ENCODE peak calls at places on chromosomes 13 and 19, in four cellular contexts. M, Y, C and A are unnamed samples.

GRCh38 chr13:100394005-100394695 is 194.4 kb downstream of the GGACT start:
- DNase-seq in M (no peak), Y (no peak), C (peak; percentile 92), A (no peak)

GRCh38 chr13:41148421-41149283 is 16.1 kb upstream of the KBTBD6 start:
- DNase-seq in M (no peak), Y (no peak), C (no peak), A (peak; percentile 28)

GRCh38 chr13:100461309-100462035 is 127.1 kb downstream of the GGACT start:
- DNase-seq in M (no peak), Y (no peak), C (peak; percentile 33), A (peak; percentile 51)

GRCh38 chr13:110757296-110757695 is 43.8 kb downstream of the ING1 start:
- DNase-seq in M (peak; percentile 32), Y (peak; percentile 48), C (no peak), A (no peak)

GRCh38 chr13:49214917-49215376 is 5.2 kb upstream of the MLNR start:
- DNase-seq in M (peak; percentile 76), Y (peak; percentile 59), C (peak; percentile 6), A (peak; percentile 60)

GRCh38 chr13:47463726-47464125 is 537.3 kb downstream of the SUCLA2 start:
- DNase-seq in M (peak; percentile 53), Y (no peak), C (peak; percentile 69), A (peak; percentile 57)

GRCh38 chr19:10760268-10760944 is 42.5 kb downstream of the DNM2 start:
- DNase-seq in M (no peak), Y (no peak), C (no peak), A (peak; percentile 48)

GRCh38 chr13:73035660-73036059 is 23.1 kb upstream of the KLF5 start:
- DNase-seq in M (no peak), Y (no peak), C (no peak), A (peak; percentile 59)

GRCh38 chr13:91193358-91193757 is 154.1 kb upstream of the MIR17HG start:
- DNase-seq in M (no peak), Y (no peak), C (no peak), A (no peak)

GRCh38 chr13:91196958-91197357 is 150.5 kb upstream of the MIR17HG start:
- DNase-seq in M (no peak), Y (no peak), C (no peak), A (no peak)

GRCh38 chr13:91200486-91200885 is 147.0 kb upstream of the MIR17HG start:
- DNase-seq in M (no peak), Y (no peak), C (no peak), A (peak; percentile 79)

GRCh38 chr13:91199866-91200265 is 147.6 kb upstream of the MIR17HG start:
- DNase-seq in M (no peak), Y (no peak), C (no peak), A (no peak)

DNA sequence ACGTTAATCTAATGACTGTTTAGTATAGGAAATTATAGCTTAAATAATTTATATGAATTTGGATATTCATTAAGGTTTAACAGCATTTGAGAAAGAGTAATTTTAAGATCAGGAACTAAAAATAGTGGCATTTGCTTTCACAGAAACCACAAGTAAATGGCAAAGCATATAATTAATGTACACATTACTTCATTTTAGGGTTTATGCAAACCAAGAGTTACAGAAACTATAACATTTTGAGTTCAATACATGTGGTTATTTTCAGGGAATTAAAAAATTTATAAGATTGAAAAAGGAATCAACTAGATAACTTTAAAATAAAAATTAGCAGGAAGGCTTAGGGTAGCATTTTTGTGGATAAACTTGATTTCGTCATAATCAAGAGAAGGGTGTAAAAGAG is 151.7 kb upstream of the MIR17HG start:
- DNase-seq in M (no peak), Y (no peak), C (no peak), A (no peak)
- H4K5ac ChIP-seq in M (no peak overlapping the region), Y (no peak overlapping the region), C (no peak overlapping the region), A (no peak overlapping the region)

GRCh38 chr19:7391218-7391670 is 42.5 kb downstream of the ARHGEF18 start:
- DNase-seq in M (no peak), Y (no peak), C (peak; percentile 77), A (no peak)
- H4K5ac ChIP-seq in M (no peak overlapping the region), Y (no peak overlapping the region), C (no peak overlapping the region), A (no peak overlapping the region)

GRCh38 chr13:113364371-113364932 is 522 bp upstream of the GRTP1 start:
- DNase-seq in M (no peak), Y (no peak), C (no peak), A (no peak)
- H4K5ac ChIP-seq in M (no peak overlapping the region), Y (peak overlapping the region; percentile 51), C (no peak overlapping the region), A (no peak overlapping the region)

DNA sequence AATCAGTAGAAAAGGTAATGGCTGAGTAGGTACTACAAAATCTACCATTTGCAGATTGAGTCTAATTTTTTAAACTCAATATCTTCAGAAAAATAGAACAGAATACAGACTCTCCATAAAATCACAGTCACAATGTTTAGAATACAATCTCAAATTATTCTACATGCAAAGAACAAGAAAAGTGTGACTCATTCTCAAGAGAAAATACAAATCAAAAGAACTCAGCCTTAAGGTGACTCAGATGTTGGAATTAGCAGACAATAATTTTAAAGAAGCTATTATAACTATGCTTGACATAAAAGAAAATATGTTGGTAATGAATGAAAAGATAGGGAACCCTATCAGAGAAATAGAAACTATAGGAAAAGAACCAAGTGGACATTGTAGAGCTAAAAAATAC is 78.9 kb downstream of the RXFP2 start:
- DNase-seq in M (no peak), Y (no peak), C (no peak), A (no peak)
- H4K5ac ChIP-seq in M (no peak overlapping the region), Y (no peak overlapping the region), C (no peak overlapping the region), A (no peak overlapping the region)

GRCh38 chr13:43981512-43982301 is 102.0 kb downstream of the LACC1 start:
- DNase-seq in M (no peak), Y (no peak), C (no peak), A (no peak)
- H4K5ac ChIP-seq in M (no peak overlapping the region), Y (no peak overlapping the region), C (no peak overlapping the region), A (no peak overlapping the region)

DNA sequence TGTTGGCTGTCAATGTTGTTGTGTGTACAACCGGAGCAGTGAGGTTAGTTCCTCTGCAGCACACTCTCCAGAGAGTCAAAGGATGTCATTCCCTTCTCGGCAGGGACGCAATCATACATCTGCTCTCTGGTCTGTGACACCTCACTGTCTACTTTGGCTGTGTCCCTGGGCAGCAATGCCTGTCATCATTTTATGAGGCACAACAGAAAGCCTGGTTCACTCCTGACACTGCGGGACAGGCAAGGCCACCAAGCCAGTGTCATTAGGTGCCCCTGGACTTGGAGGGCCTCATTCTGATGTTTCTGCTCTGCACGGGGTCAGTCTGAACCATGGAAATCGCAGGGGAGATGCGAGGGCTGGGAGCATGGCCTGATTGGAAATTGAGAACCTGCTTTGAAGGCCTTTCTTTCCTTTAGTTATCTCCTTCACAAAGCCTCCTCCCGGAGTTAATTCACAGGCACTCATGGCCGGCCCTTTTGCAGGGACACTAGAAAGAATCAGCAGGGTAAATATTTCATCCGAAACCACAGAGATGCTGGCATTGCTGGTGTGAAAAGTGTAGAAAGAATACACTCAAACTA is 284.4 kb downstream of the ZNF536 start:
- DNase-seq in M (no peak), Y (no peak), C (no peak), A (no peak)
- H4K5ac ChIP-seq in M (no peak overlapping the region), Y (no peak overlapping the region), C (no peak overlapping the region), A (no peak overlapping the region)

GRCh38 chr13:106617561-106617960 is 49.6 kb upstream of the ARGLU1 start:
- DNase-seq in M (peak; percentile 48), Y (no peak), C (peak; percentile 39), A (peak; percentile 97)

GRCh38 chr13:106610511-106610910 is 42.6 kb upstream of the ARGLU1 start:
- DNase-seq in M (no peak), Y (no peak), C (peak; percentile 82), A (no peak)

GRCh38 chr13:106609116-106609515 is 41.2 kb upstream of the ARGLU1 start:
- DNase-seq in M (no peak), Y (no peak), C (no peak), A (no peak)

GRCh38 chr13:106616729-106617128 is 48.8 kb upstream of the ARGLU1 start:
- DNase-seq in M (no peak), Y (no peak), C (no peak), A (no peak)

DNA sequence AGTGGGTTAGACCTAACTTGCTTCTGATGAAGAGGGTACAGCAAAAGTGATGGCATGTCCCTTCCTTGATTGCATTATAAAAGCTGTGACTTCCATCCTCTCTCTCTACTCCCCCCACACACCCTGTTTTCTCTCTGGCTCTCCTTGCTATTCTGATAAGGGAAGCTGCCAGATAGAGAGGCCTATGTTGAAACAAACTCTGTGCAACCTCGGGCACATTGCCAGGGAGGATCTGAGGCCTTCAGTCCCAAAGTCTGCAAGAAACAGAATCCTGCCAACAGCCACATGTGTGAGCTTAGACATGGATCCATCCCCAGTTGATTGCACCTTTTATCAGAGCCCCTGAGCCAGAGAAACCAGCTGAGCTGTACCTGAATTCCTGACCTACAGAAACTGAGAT is 44.8 kb upstream of the ARGLU1 start:
- DNase-seq in M (no peak), Y (no peak), C (peak; percentile 59), A (no peak)
- H4K5ac ChIP-seq in M (no peak overlapping the region), Y (no peak overlapping the region), C (no peak overlapping the region), A (no peak overlapping the region)

GRCh38 chr19:18306209-18306902 is 16.5 kb downstream of the LSM4 start:
- DNase-seq in M (no peak), Y (no peak), C (no peak), A (no peak)

GRCh38 chr19:18308948-18309325 is 13.9 kb downstream of the LSM4 start:
- DNase-seq in M (no peak), Y (no peak), C (no peak), A (no peak)

GRCh38 chr19:18309525-18310064 is 13.3 kb downstream of the LSM4 start:
- DNase-seq in M (no peak), Y (no peak), C (no peak), A (no peak)

GRCh38 chr19:18306903-18307681 is 15.8 kb downstream of the LSM4 start:
- DNase-seq in M (no peak), Y (no peak), C (no peak), A (no peak)

GRCh38 chr19:18308051-18308947 is 14.6 kb downstream of the LSM4 start:
- DNase-seq in M (no peak), Y (no peak), C (no peak), A (no peak)
- H4K5ac ChIP-seq in M (no peak overlapping the region), Y (no peak overlapping the region), C (no peak overlapping the region), A (no peak overlapping the region)

GRCh38 chr19:44260343-44260681 is 626 bp downstream of the ZNF233 start:
- DNase-seq in M (no peak), Y (peak; percentile 45), C (no peak), A (peak; percentile 19)
- H4K5ac ChIP-seq in M (no peak overlapping the region), Y (no peak overlapping the region), C (no peak overlapping the region), A (no peak overlapping the region)

DNA sequence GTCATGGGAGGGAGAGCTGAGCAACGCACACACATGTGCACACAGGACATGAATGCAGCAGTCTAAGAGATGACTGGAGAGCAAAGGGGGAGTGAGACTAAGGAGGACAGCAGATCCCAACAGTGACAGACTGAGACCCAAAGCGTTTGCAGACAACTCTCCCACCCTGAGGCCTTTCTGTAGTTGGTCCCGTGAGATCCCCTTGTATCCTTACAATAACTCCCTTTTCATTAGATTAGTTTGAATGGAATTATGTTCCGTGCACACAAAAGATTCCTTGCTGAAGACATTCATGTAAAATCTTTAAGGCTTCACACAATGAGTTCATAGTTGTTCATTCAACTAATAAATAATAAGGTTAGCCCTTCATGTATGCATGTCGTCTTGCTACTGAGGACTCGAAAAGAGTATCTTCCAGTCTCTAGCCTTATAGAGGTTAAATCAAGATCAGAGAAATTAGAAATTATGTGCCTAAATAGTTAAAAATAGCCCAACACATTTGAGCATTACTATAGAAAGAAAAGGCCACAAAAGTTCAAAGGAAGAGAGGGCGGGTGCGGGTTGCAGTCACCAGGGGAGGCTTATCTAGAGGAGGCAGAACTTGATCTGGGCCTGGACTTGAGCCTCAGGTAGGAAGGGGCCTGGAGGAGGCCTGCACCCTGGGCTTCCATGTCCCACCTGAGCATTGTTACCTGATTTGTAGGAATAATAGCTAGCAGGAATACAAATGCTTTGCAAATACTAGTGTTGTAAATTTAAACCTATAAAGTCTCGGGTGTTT is 3.1 kb upstream of the GTF3A start:
- DNase-seq in M (no peak), Y (no peak), C (no peak), A (no peak)
- H4K5ac ChIP-seq in M (no peak overlapping the region), Y (no peak overlapping the region), C (no peak overlapping the region), A (no peak overlapping the region)